ENCODE peak calls at places on chromosomes 11 and 22, in six cellular contexts. L, N, Z, A, X and W are unnamed samples.

GRCh38 chr11:57083641-57084385 is 95.1 kb downstream of the OR5AK2 start:
- DNase-seq in A (no peak), Z (no peak), N (no peak), X (no peak), L (no peak), W (no peak)

GRCh38 chr11:72413914-72414628 is 20.3 kb downstream of the CLPB start:
- DNase-seq in L (peak), N (peak), A (peak), Z (peak), X (peak), W (no peak)

GRCh38 chr22:36332623-36333331 is 55.0 kb downstream of the MYH9 start:
- DNase-seq in L (peak), X (peak), Z (peak), A (peak), N (peak), W (peak)

GRCh38 chr11:11577932-11578331 is 43.9 kb downstream of the GALNT18 start:
- DNase-seq in N (no peak), X (no peak), L (peak), Z (no peak), A (no peak), W (no peak)

GRCh38 chr11:30919389-30920172 is 333.4 kb upstream of the MPPED2 start:
- DNase-seq in L (no peak), Z (no peak), N (no peak), A (no peak), X (no peak), W (no peak)

GRCh38 chr11:64883575-64883974 is 5.2 kb upstream of the EHD1 start:
- DNase-seq in Z (no peak), X (no peak), A (no peak), L (no peak), N (no peak), W (no peak)

GRCh38 chr11:105244157-105244820 is 104.7 kb upstream of the CARD18 start:
- DNase-seq in Z (peak), X (no peak), A (peak), N (no peak), L (peak), W (no peak)

GRCh38 chr11:119323532-119324033 is 6.7 kb upstream of the MCAM start:
- DNase-seq in N (peak), L (peak), X (no peak), Z (peak), A (peak), W (no peak)

GRCh38 chr11:100584201-100584600 is 102.9 kb upstream of the ARHGAP42 start:
- DNase-seq in A (no peak), N (no peak), X (no peak), L (no peak), Z (no peak), W (no peak)

GRCh38 chr11:122050021-122050710 is 65.8 kb downstream of the BLID start:
- DNase-seq in L (no peak), Z (no peak), A (no peak), X (no peak), N (no peak), W (no peak)

GRCh38 chr22:31039393-31039792 is 41.7 kb upstream of the SMTN start:
- DNase-seq in N (no peak), L (no peak), X (no peak), A (no peak), Z (no peak), W (no peak)

GRCh38 chr11:35111171-35112055 is 27.6 kb upstream of the CD44 start:
- DNase-seq in L (peak), A (peak), Z (peak), X (no peak), N (no peak), W (peak)

GRCh38 chr11:102260241-102260640 is 57.0 kb upstream of the BIRC3 start:
- DNase-seq in Z (no peak), A (no peak), L (no peak), N (no peak), X (no peak), W (no peak)

GRCh38 chr11:122756417-122756816 is 81.9 kb upstream of the CRTAM start:
- DNase-seq in Z (peak), A (no peak), X (peak), N (no peak), L (no peak), W (no peak)

GRCh38 chr11:44605068-44605708 is 39.7 kb downstream of the CD82 start:
- DNase-seq in Z (no peak), X (no peak), A (no peak), N (no peak), L (no peak), W (no peak)

GRCh38 chr22:41781508-41781906 is 19.0 kb upstream of the CCDC134 start:
- DNase-seq in X (no peak), Z (no peak), L (no peak), N (no peak), A (no peak), W (no peak)

GRCh38 chr11:5643585-5643984 is 18.8 kb downstream of the TRIM34 start:
- DNase-seq in X (no peak), L (no peak), Z (no peak), A (no peak), N (no peak), W (no peak)

GRCh38 chr22:43090130-43090789 is 1.1 kb upstream of the TTLL1 start:
- DNase-seq in N (peak), Z (peak), A (peak), L (peak), X (peak), W (no peak)

GRCh38 chr22:37566903-37567798 is 6.9 kb downstream of the CDC42EP1 start:
- DNase-seq in X (peak), L (peak), A (peak), N (peak), Z (peak), W (peak)

GRCh38 chr11:55457641-55458040 is 89.9 kb downstream of the OR4A15 start:
- DNase-seq in L (no peak), X (no peak), A (no peak), N (no peak), Z (no peak), W (no peak)

GRCh38 chr11:19913236-19913892 is 200.7 kb downstream of the NAV2 start:
- DNase-seq in A (no peak), L (no peak), X (no peak), Z (no peak), N (no peak), W (no peak)

GRCh38 chr22:20802922-20803553 is 29.1 kb downstream of the SERPIND1 start:
- DNase-seq in Z (no peak), A (no peak), N (no peak), L (no peak), X (no peak), W (no peak)

GRCh38 chr22:39362271-39362670 is 12.5 kb downstream of the SYNGR1 start:
- DNase-seq in L (no peak), N (no peak), X (no peak), Z (no peak), A (no peak), W (no peak)

GRCh38 chr11:115637842-115638241 is 133.6 kb upstream of the CADM1 start:
- DNase-seq in A (no peak), L (no peak), Z (no peak), N (no peak), X (no peak), W (no peak)

GRCh38 chr11:9922806-9923205 is 258.9 kb downstream of the SWAP70 start:
- DNase-seq in Z (peak), A (no peak), X (no peak), N (no peak), L (no peak), W (no peak)

GRCh38 chr11:125593113-125593761 is 585 bp downstream of the STT3A start:
- DNase-seq in X (no peak), A (no peak), N (no peak), L (peak), Z (peak), W (peak)

GRCh38 chr11:72569966-72570892 is 104.0 kb downstream of the PDE2A start:
- DNase-seq in A (peak), L (no peak), X (no peak), N (no peak), Z (no peak), W (no peak)

GRCh38 chr11:44570411-44571155 is 5.1 kb downstream of the CD82 start:
- DNase-seq in X (no peak), A (no peak), N (no peak), Z (no peak), L (no peak), W (peak)

GRCh38 chr11:112016088-112016764 is 9.0 kb upstream of the DLAT start:
- DNase-seq in X (no peak), A (no peak), Z (no peak), N (no peak), L (no peak), W (no peak)

GRCh38 chr22:37940698-37941376 is 12.6 kb downstream of the C22orf23 start:
- DNase-seq in A (no peak), L (no peak), X (no peak), Z (no peak), N (no peak), W (no peak)